ENCODE peak calls at places on chromosome 6, in ten cellular contexts. U is IMR-90, R is epithelial cell of esophagus, P is neural crest cell, I is tibial artery, A is heart right ventricle, V is fibroblast of the aortic adventitia, X is thoracic aorta, Q is GM13977, L is B cell. E is an unnamed sample.

GRCh38 chr6:36598326-36598725 is 4.2 kb downstream of the SRSF3 start:
- DNase-seq in U (no peak), R (no peak), P (no peak), I (no peak), A (no peak), V (no peak), X (no peak), Q (no peak), L (no peak), E (no peak)

GRCh38 chr6:116268589-116269293 is 11.0 kb downstream of the TSPYL1 start:
- DNase-seq in U (peak; percentile 86), R (peak; percentile 81), P (no peak), I (no peak), A (no peak), V (peak; percentile 90), X (no peak), Q (peak; percentile 49), L (peak; percentile 52), E (no peak)

GRCh38 chr6:18115356-18115755 is 7.1 kb downstream of the NHLRC1 start:
- DNase-seq in U (no peak), R (peak; percentile 22), P (no peak), I (no peak), A (no peak), V (no peak), X (no peak), Q (no peak), L (no peak), E (peak; percentile 56)

GRCh38 chr6:3202999-3203696 is 24.3 kb downstream of the TUBB2B start:
- DNase-seq in U (peak; percentile 81), R (no peak), P (no peak), I (no peak), A (no peak), V (peak; percentile 36), X (no peak), Q (peak; percentile 34), L (no peak), E (no peak)

GRCh38 chr6:19538086-19538485 is 299.1 kb upstream of the ID4 start:
- DNase-seq in U (no peak), R (peak; percentile 95), P (no peak), I (no peak), A (no peak), V (no peak), X (no peak), Q (no peak), L (no peak), E (no peak)

GRCh38 chr6:80143312-80143960 is 37.0 kb downstream of the BCKDHB start:
- DNase-seq in U (peak; percentile 85), R (peak; percentile 81), P (no peak), I (peak; percentile 84), A (peak; percentile 62), V (peak; percentile 98), X (peak; percentile 83), Q (no peak), L (no peak), E (no peak)

GRCh38 chr6:11033825-11034224 is 10.3 kb downstream of the ELOVL2 start:
- DNase-seq in U (peak; percentile 90), R (peak; percentile 54), P (no peak), I (no peak), A (no peak), V (peak; percentile 59), X (no peak), Q (no peak), L (no peak), E (no peak)

GRCh38 chr6:10276106-10276505 is 138.8 kb downstream of the TFAP2A start:
- DNase-seq in U (peak; percentile 31), R (peak; percentile 22), P (no peak), I (no peak), A (no peak), V (peak; percentile 15), X (no peak), Q (no peak), L (no peak), E (no peak)

GRCh38 chr6:133973109-133973971 is 20.3 kb downstream of the TBPL1 start:
- DNase-seq in U (peak; percentile 72), R (peak; percentile 59), P (no peak), I (no peak), A (no peak), V (peak; percentile 79), X (no peak), Q (peak; percentile 46), L (peak; percentile 56), E (no peak)

GRCh38 chr6:140979642-140980091 is 1153.1 kb upstream of the GJE1 start:
- DNase-seq in U (peak; percentile 89), R (peak; percentile 81), P (no peak), I (peak; percentile 65), A (peak; percentile 8), V (peak; percentile 98), X (peak; percentile 41), Q (no peak), L (no peak), E (no peak)

GRCh38 chr6:17226766-17227338 is 54.3 kb upstream of the RBM24 start:
- DNase-seq in U (peak; percentile 22), R (no peak), P (no peak), I (no peak), A (no peak), V (no peak), X (no peak), Q (no peak), L (no peak), E (no peak)

GRCh38 chr6:14896475-14896874 is 349.4 kb upstream of the JARID2 start:
- DNase-seq in U (peak; percentile 32), R (peak; percentile 14), P (no peak), I (no peak), A (no peak), V (peak; percentile 17), X (no peak), Q (no peak), L (no peak), E (no peak)

GRCh38 chr6:2895072-2895471 is 8.0 kb downstream of the SERPINB9 start:
- DNase-seq in U (no peak), R (no peak), P (no peak), I (no peak), A (no peak), V (no peak), X (no peak), Q (no peak), L (no peak), E (no peak)

GRCh38 chr6:170298688-170299087 is 7.8 kb upstream of the DLL1 start:
- DNase-seq in U (no peak), R (peak; percentile 15), P (no peak), I (no peak), A (no peak), V (no peak), X (no peak), Q (no peak), L (no peak), E (peak; percentile 45)

GRCh38 chr6:33958208-33958862 is 154.5 kb upstream of the MLN start:
- DNase-seq in U (no peak), R (no peak), P (no peak), I (no peak), A (no peak), V (no peak), X (no peak), Q (no peak), L (no peak), E (peak; percentile 42)

GRCh38 chr6:123898669-123899068 is 95.0 kb downstream of the NKAIN2 start:
- DNase-seq in U (no peak), R (peak; percentile 20), P (no peak), I (no peak), A (no peak), V (no peak), X (no peak), Q (no peak), L (no peak), E (no peak)

GRCh38 chr6:396126-396520 is 4.6 kb downstream of the IRF4 start:
- DNase-seq in U (no peak), R (no peak), P (no peak), I (no peak), A (no peak), V (no peak), X (no peak), Q (no peak), L (no peak), E (no peak)

GRCh38 chr6:26026833-26027490 is 60.3 kb upstream of the HFE start:
- DNase-seq in U (peak; percentile 92), R (peak; percentile 93), P (peak; percentile 76), I (peak; percentile 93), A (peak; percentile 96), V (peak; percentile 96), X (peak; percentile 73), Q (peak; percentile 63), L (peak; percentile 95), E (peak; percentile 93)

GRCh38 chr6:35640017-35640664 is 48.6 kb downstream of the FKBP5 start:
- DNase-seq in U (peak; percentile 62), R (peak; percentile 86), P (no peak), I (no peak), A (no peak), V (no peak), X (no peak), Q (no peak), L (no peak), E (no peak)

GRCh38 chr6:1792989-1793388 is 183.3 kb downstream of the FOXC1 start:
- DNase-seq in U (peak; percentile 10), R (peak; percentile 53), P (peak; percentile 23), I (no peak), A (no peak), V (peak; percentile 28), X (no peak), Q (peak; percentile 28), L (peak; percentile 9), E (peak; percentile 27)
- TF ChIP-seq CTCF in U (peak; percentile 29), R (peak; percentile 58), P (peak; percentile 61), I (peak; percentile 22), A (no peak), V (peak; percentile 49), X (peak; percentile 15), Q (peak; percentile 46), L (peak; percentile 0), E (peak; percentile 56)

GRCh38 chr6:145929037-145929633 is 35.0 kb downstream of the SHPRH start:
- DNase-seq in U (peak; percentile 60), R (peak; percentile 54), P (no peak), I (no peak), A (no peak), V (peak; percentile 78), X (no peak), Q (peak; percentile 13), L (peak; percentile 37), E (no peak)
- TF ChIP-seq CTCF in U (peak; percentile 64), R (peak; percentile 53), P (peak; percentile 86), I (peak; percentile 50), A (peak; percentile 78), V (peak; percentile 55), X (peak; percentile 56), Q (peak; percentile 55), L (peak; percentile 95), E (peak; percentile 91)

DNA sequence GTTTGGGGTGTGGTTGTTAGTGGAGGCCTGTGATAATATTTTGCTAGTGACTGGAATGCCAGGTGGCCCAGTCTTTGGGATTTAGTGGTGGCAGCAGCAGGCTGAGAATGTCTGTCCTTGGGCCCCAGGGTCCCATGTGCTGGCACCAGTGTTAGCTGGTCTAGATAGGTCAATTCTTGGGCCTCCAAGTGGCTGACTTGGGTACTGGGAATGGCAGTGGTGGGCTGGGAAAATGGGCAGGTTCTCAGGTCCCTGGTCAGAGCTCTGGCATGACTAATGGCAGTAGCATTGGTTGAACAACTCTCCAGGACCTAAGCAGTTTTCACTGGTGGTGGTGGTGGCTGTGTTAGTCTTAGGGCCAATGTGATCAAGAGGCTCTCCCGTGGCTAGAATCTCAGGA is 50.3 kb downstream of the OLIG3 start:
- DNase-seq in U (no peak), R (no peak), P (no peak), I (no peak), A (no peak), V (no peak), X (no peak), Q (no peak), L (no peak), E (no peak)
- TF ChIP-seq CTCF in U (no peak), R (no peak), P (no peak), I (no peak), A (no peak), V (peak; percentile 11), X (no peak), Q (no peak), L (no peak), E (no peak)

GRCh38 chr6:135250234-135250633 is 69.1 kb downstream of the MYB start:
- DNase-seq in U (no peak), R (no peak), P (no peak), I (no peak), A (no peak), V (no peak), X (no peak), Q (no peak), L (peak; percentile 5), E (no peak)
- TF ChIP-seq CTCF in U (no peak), R (no peak), P (no peak), I (no peak), A (no peak), V (no peak), X (no peak), Q (no peak), L (no peak), E (no peak)